ENCODE peak calls at places on chromosomes 11 and 22, in four cellular contexts. P is A549, S is K562, F is GM12878. H is an unnamed sample.

GRCh38 chr11:101487775-101488174 is 96.0 kb downstream of the TRPC6 start:
- DNase-seq in P (no peak), S (no peak), F (no peak), H (peak)

GRCh38 chr11:115522302-115522701 is 18.1 kb upstream of the CADM1 start:
- DNase-seq in P (no peak), S (no peak), F (peak), H (no peak)

GRCh38 chr11:74546752-74547151 is 45.6 kb upstream of the POLD3 start:
- DNase-seq in P (no peak), S (no peak), F (no peak), H (no peak)

GRCh38 chr11:34680918-34681554 is 60.1 kb downstream of the EHF start:
- DNase-seq in P (peak), S (no peak), F (no peak), H (peak)

GRCh38 chr11:83717551-83717950 is 431.4 kb upstream of the CCDC90B start:
- DNase-seq in P (no peak), S (no peak), F (no peak), H (no peak)

GRCh38 chr22:23826510-23827350 is 12.1 kb downstream of the DERL3 start:
- DNase-seq in P (no peak), S (no peak), F (no peak), H (peak)

GRCh38 chr22:23063539-23064380 is 6.6 kb upstream of the GNAZ start:
- DNase-seq in P (no peak), S (no peak), F (no peak), H (no peak)

GRCh38 chr11:34185926-34186841 is 80.8 kb downstream of the NAT10 start:
- DNase-seq in P (no peak), S (no peak), F (no peak), H (no peak)

GRCh38 chr11:15667127-15667725 is 552.5 kb downstream of the INSC start:
- DNase-seq in P (no peak), S (no peak), F (no peak), H (peak)

GRCh38 chr22:23223566-23224317 is 43.4 kb downstream of the BCR start:
- DNase-seq in P (no peak), S (peak), F (no peak), H (no peak)

GRCh38 chr22:22422629-22423112 is 85.9 kb downstream of the ZNF280B start:
- DNase-seq in P (peak), S (peak), F (peak), H (peak)

GRCh38 chr11:10623797-10624761 is 55.6 kb upstream of the LYVE1 start:
- DNase-seq in P (peak), S (peak), F (no peak), H (peak)

GRCh38 chr11:45915446-45915845 is 2.2 kb downstream of the PEX16 start:
- DNase-seq in P (no peak), S (no peak), F (no peak), H (no peak)

GRCh38 chr11:115845872-115846271 is 341.7 kb upstream of the CADM1 start:
- DNase-seq in P (no peak), S (no peak), F (no peak), H (no peak)

GRCh38 chr11:44727373-44728084 is 767 bp downstream of the TSPAN18 start:
- DNase-seq in P (peak), S (peak), F (no peak), H (peak)

GRCh38 chr11:1714908-1715885 is 18.2 kb downstream of the KRTAP5-6 start:
- DNase-seq in P (no peak), S (no peak), F (no peak), H (no peak)

GRCh38 chr11:94283678-94284077 is 20.7 kb upstream of the IZUMO1R start:
- DNase-seq in P (no peak), S (no peak), F (no peak), H (no peak)

GRCh38 chr11:86696004-86696403 is 23.6 kb upstream of the ME3 start:
- DNase-seq in P (peak), S (no peak), F (no peak), H (peak)

GRCh38 chr11:3182462-3182852 is 17.3 kb upstream of the OSBPL5 start:
- DNase-seq in P (no peak), S (no peak), F (no peak), H (no peak)

GRCh38 chr22:37659066-37659896 is 758 bp downstream of the PDXP start:
- DNase-seq in P (no peak), S (peak), F (no peak), H (no peak)

GRCh38 chr11:77347962-77348361 is 46.5 kb upstream of the GDPD4 start:
- DNase-seq in P (no peak), S (no peak), F (no peak), H (no peak)

GRCh38 chr11:77340501-77340900 is 39.0 kb upstream of the GDPD4 start:
- DNase-seq in P (no peak), S (no peak), F (no peak), H (no peak)

GRCh38 chr11:77351281-77351905 is 49.9 kb upstream of the GDPD4 start:
- DNase-seq in P (no peak), S (no peak), F (no peak), H (peak)

GRCh38 chr11:77346906-77347603 is 45.6 kb upstream of the GDPD4 start:
- DNase-seq in P (no peak), S (no peak), F (no peak), H (peak)

GRCh38 chr11:77345621-77346020 is 44.1 kb upstream of the GDPD4 start:
- DNase-seq in P (no peak), S (no peak), F (no peak), H (peak)
- TF ChIP-seq CTCF in P (no peak), S (no peak), F (no peak), H (peak)

DNA sequence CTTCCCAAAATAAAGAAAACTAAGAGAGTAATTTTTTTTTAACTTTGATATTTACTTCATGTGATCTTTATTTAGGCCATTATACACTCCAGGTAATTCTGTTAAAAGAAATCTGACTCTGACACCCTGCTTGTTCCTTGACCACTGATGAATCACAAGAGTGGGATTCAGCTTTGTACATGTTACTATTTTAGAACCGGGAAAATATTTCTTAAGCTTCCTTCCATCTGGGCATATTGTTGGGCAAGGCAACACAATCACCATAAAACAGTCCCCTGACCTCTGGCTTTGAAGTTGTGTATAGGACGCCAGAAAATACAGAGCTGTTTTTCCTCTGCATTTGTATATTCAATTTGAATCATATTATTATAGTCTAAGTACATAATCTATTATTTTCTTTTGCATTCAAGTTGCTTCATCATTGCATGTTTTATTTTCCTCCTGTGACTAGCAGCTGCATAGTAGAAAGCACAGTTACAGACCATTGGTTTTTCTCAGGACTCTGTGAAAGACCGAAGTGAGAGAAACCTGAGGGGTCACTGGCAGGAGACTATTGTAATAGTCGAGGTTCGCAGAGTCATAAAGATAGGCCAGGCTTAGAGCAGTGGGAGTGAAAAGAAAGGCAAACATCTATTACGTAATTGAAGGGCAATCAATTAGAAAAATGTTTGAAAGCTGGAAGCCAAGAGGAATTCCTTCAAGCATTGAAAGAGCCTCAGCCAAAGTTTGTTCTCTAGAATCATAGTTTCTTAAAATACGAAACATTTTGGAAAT is 51.8 kb upstream of the SLC36A4 start:
- DNase-seq in P (no peak), S (no peak), F (no peak), H (no peak)
- TF ChIP-seq BHLHE40 in P (no peak), S (no peak), F (no peak), H (no peak)

GRCh38 chr11:60825790-60826189 is 16.1 kb upstream of the CCDC86 start:
- DNase-seq in P (no peak), S (no peak), F (no peak), H (no peak)
- TF ChIP-seq CTCF in P (no peak), S (no peak), F (no peak), H (no peak)

GRCh38 chr11:65418431-65418680 is 4.2 kb upstream of the NEAT1 start:
- DNase-seq in P (no peak), S (no peak), F (no peak), H (no peak)
- TF ChIP-seq BHLHE40 in P (no peak), S (no peak), F (no peak), H (no peak)

GRCh38 chr11:117900720-117901440 is 24.4 kb upstream of the FXYD6 start:
- DNase-seq in P (no peak), S (no peak), F (no peak), H (no peak)
- TF ChIP-seq CTCF in P (no peak), S (no peak), F (no peak), H (no peak)

DNA sequence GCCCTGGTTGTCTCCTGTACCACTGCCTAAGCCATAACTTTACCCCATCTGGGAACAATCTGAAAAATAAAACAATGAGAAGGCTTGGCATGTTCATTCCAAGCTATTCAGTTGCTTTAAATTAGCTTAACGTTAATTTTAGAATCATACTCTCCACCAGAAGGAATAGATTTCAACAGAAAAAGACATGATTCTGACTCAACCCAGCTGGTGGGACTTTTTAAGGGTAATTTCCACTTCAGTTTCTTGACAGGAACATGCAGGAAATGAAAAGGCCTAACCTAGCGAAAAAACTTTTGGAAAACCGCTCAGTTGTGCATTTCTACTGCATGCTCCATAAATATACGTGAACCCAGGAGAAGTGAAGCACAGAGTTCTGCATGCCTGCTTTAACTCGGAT is 7.9 kb downstream of the SF3A1 start:
- DNase-seq in P (no peak), S (no peak), F (no peak), H (no peak)
- TF ChIP-seq BHLHE40 in P (no peak), S (no peak), F (no peak), H (no peak)

DNA sequence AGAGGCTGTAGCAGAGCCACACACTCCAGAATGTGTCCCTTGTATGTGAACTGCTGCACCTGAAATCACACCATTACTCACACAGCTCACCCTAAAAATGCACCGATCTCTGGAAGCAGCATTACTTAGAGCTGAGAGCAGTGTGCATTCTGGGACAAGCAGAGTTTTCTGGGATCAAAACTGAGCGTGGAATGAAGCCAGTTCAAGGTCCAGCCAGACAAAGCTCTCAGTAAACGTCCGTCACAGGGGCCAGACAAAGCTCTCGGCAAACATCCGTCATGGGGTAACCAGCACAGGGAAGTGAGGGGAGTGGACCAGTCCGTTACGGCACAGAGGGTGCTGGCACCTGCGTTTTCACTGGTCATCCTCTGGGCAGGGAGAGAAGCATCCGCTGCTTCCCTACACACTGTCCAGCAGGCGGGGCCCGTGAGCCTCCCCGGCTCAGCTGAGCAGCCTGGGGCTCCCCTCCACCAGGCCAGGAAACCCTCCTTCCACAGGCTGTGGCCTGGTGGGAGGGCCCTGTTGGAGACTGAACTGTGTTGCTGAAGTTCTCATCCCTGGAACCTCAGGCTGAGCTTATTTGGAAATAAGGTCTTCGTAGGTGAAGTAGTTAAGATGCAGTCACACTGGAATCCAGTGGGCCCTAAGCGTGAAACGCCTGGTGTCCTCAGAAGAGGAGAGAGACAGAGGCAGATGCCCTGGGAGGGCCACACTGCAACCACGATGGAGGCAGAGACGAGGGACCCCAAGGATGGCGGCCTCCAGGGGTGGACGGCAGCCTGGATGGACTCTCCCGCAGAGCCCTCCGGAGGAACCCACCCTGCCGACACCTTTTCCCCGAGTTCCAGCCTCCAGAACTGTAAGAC is 883.9 kb downstream of the BRD1 start:
- DNase-seq in P (peak), S (peak), F (no peak), H (no peak)
- TF ChIP-seq CTCF in P (peak), S (peak), F (no peak), H (no peak)